ENCODE peak calls at places on chromosomes 7 and 10, in six cellular contexts. S is IMR-90; Y is naive B cell; I is Calu3; J is Peyer's patch; A is activated T-cell treated with anti-CD3 and anti-CD28 coated beads, Interleukin-2, amount 50 U/mL, for 72 hours. L is an unnamed sample.

GRCh38 chr10:12947741-12948140 is 53.8 kb downstream of the CCDC3 start:
- DNase-seq in J (no peak), A (no peak), I (no peak), Y (no peak), S (no peak), L (no peak)

GRCh38 chr7:105429746-105430612 is 41.3 kb upstream of the SRPK2 start:
- DNase-seq in A (peak), Y (peak), S (peak), J (peak), I (peak), L (no peak)

GRCh38 chr7:157900011-157900410 is 563.2 kb downstream of the DNAJB6 start:
- DNase-seq in I (no peak), Y (no peak), A (no peak), S (no peak), J (no peak), L (peak)

GRCh38 chr10:34638405-34639054 is 176.6 kb downstream of the PARD3 start:
- DNase-seq in I (peak), J (peak), S (peak), Y (peak), A (peak), L (peak)

GRCh38 chr7:131111-132094 is 61.0 kb upstream of the FAM20C start:
- DNase-seq in J (no peak), I (no peak), Y (no peak), S (no peak), A (no peak), L (no peak)

GRCh38 chr7:125355899-125356298 is 426.3 kb upstream of the POT1 start:
- DNase-seq in A (no peak), I (no peak), S (no peak), Y (no peak), J (no peak), L (no peak)

GRCh38 chr7:116672596-116673503 is 854 bp downstream of the MET start:
- DNase-seq in Y (no peak), S (peak), I (peak), A (no peak), J (no peak), L (peak)

GRCh38 chr10:7819126-7819470 is 793 bp downstream of the TAF3 start:
- DNase-seq in I (peak), Y (peak), S (peak), A (peak), J (peak), L (peak)

GRCh38 chr10:79019441-79019840 is 49.3 kb upstream of the ZMIZ1 start:
- DNase-seq in J (no peak), Y (no peak), I (no peak), A (no peak), S (no peak), L (no peak)

GRCh38 chr10:25934673-25935139 is 677 bp downstream of the MYO3A start:
- DNase-seq in S (no peak), Y (peak), J (no peak), I (peak), A (peak), L (peak)

GRCh38 chr7:20351901-20352300 is 21.2 kb downstream of the ITGB8 start:
- DNase-seq in S (peak), J (no peak), A (no peak), Y (no peak), I (no peak), L (peak)

GRCh38 chr7:23349484-23350157 is 50.5 kb downstream of the MALSU1 start:
- DNase-seq in I (no peak), S (peak), A (no peak), J (no peak), Y (no peak), L (peak)

GRCh38 chr10:121481222-121481621 is 117.0 kb downstream of the FGFR2 start:
- DNase-seq in I (no peak), S (no peak), Y (no peak), A (no peak), J (no peak), L (no peak)

GRCh38 chr7:2956526-2957368 is 86.9 kb downstream of the CARD11 start:
- DNase-seq in A (peak), S (peak), J (peak), I (peak), Y (no peak), L (no peak)

GRCh38 chr10:119138341-119139306 is 26.9 kb downstream of the SFXN4 start:
- DNase-seq in I (no peak), A (no peak), S (no peak), Y (no peak), J (no peak), L (no peak)

GRCh38 chr7:53446170-53446569 is 410.7 kb downstream of the POM121L12 start:
- DNase-seq in I (no peak), Y (no peak), J (no peak), S (no peak), A (no peak), L (no peak)

GRCh38 chr10:59808896-59809643 is 55.8 kb upstream of the MRLN start:
- DNase-seq in A (peak), Y (peak), J (peak), S (peak), I (peak), L (peak)

GRCh38 chr10:59085641-59086502 is 90.6 kb upstream of the PHYHIPL start:
- DNase-seq in Y (no peak), J (no peak), A (no peak), S (no peak), I (no peak), L (no peak)

GRCh38 chr7:80707318-80707717 is 68.9 kb downstream of the CD36 start:
- DNase-seq in I (no peak), S (peak), A (no peak), J (no peak), Y (no peak), L (no peak)

L was measured in osteoblast.